ENCODE peak calls at places on chromosome 11, in four cellular contexts. Y is IMR-90, D is mesendoderm, R is H9. V is an unnamed sample.

GRCh38 chr11:2579315-2580060 is 120.3 kb downstream of the KCNQ1OT1 start:
- DNase-seq in Y (no peak), R (peak), D (peak), V (no peak)

GRCh38 chr11:60912223-60912850 is 1.6 kb upstream of the TMEM109 start:
- DNase-seq in D (no peak), R (no peak), Y (no peak), V (no peak)

GRCh38 chr11:62456630-62457029 is 37.8 kb downstream of the SCGB1A1 start:
- DNase-seq in D (peak), R (peak), Y (no peak), V (no peak)

GRCh38 chr11:33970984-33971466 is 79.1 kb upstream of the LMO2 start:
- DNase-seq in R (peak), Y (peak), D (peak), V (peak)

GRCh38 chr11:27950339-27950738 is 157.6 kb downstream of the KIF18A start:
- DNase-seq in R (peak), D (peak), Y (no peak), V (no peak)

GRCh38 chr11:122656073-122656630 is 630 bp downstream of the UBASH3B start:
- DNase-seq in Y (peak), R (peak), D (peak), V (peak)

GRCh38 chr11:66335531-66336233 is 552 bp downstream of the RIN1 start:
- DNase-seq in R (peak), Y (peak), D (peak), V (peak)

GRCh38 chr11:30046211-30046945 is 29.5 kb upstream of the KCNA4 start:
- DNase-seq in R (peak), Y (no peak), D (peak), V (no peak)

GRCh38 chr11:16987205-16987568 is 27.0 kb downstream of the PLEKHA7 start:
- DNase-seq in Y (no peak), D (no peak), R (peak), V (peak)

GRCh38 chr11:65529475-65530156 is 4.7 kb downstream of the SCYL1 start:
- DNase-seq in Y (no peak), D (no peak), R (no peak), V (no peak)

GRCh38 chr11:126164781-126165180 is 46.7 kb downstream of the RPUSD4 start:
- DNase-seq in R (no peak), D (no peak), Y (no peak), V (no peak)

GRCh38 chr11:77381749-77382693 is 80.5 kb upstream of the GDPD4 start:
- DNase-seq in R (no peak), D (no peak), Y (peak), V (no peak)

GRCh38 chr11:117861151-117862018 is 15.1 kb downstream of the FXYD6 start:
- DNase-seq in Y (no peak), R (peak), D (peak), V (peak)

GRCh38 chr11:444397-445144 is 2.8 kb upstream of the ANO9 start:
- DNase-seq in Y (peak), D (no peak), R (no peak), V (no peak)

GRCh38 chr11:19240420-19241259 is at the start of gene E2F8:
- DNase-seq in R (peak), D (peak), Y (peak), V (peak)

GRCh38 chr11:12148466-12148865 is 38.1 kb downstream of the MICAL2 start:
- DNase-seq in D (no peak), R (no peak), Y (no peak), V (no peak)

GRCh38 chr11:97361812-97362378 is 972.1 kb downstream of the JRKL start:
- DNase-seq in D (no peak), R (no peak), Y (no peak), V (no peak)

GRCh38 chr11:60914620-60915249 is 777 bp downstream of the TMEM109 start:
- DNase-seq in R (peak), Y (peak), D (peak), V (peak)

GRCh38 chr11:110737591-110737990 is 25.4 kb upstream of the ARHGAP20 start:
- DNase-seq in R (no peak), D (no peak), Y (no peak), V (no peak)

GRCh38 chr11:119091966-119092879 is 7.5 kb downstream of the HMBS start:
- DNase-seq in Y (no peak), R (no peak), D (no peak), V (no peak)

GRCh38 chr11:30990625-30991348 is 378.8 kb downstream of the DCDC1 start:
- DNase-seq in Y (no peak), D (no peak), R (no peak), V (no peak)

GRCh38 chr11:9265211-9266131 is at the start of gene DENND5A:
- DNase-seq in D (peak), R (peak), Y (peak), V (peak)

GRCh38 chr11:118206612-118207031 is 18.2 kb downstream of the JAML start:
- DNase-seq in Y (no peak), D (no peak), R (no peak), V (no peak)

GRCh38 chr11:11841121-11841604 is 609 bp upstream of the USP47 start:
- DNase-seq in R (peak), D (no peak), Y (no peak), V (no peak)

GRCh38 chr11:71129624-71130023 is 122.8 kb downstream of the SHANK2 start:
- DNase-seq in Y (no peak), R (no peak), D (no peak), V (no peak)

GRCh38 chr11:2796508-2797180 is 88.9 kb downstream of the CDKN1C start:
- DNase-seq in D (no peak), Y (no peak), R (peak), V (no peak)

GRCh38 chr11:94304559-94304958 is at the start of gene IZUMO1R:
- DNase-seq in D (no peak), Y (no peak), R (no peak), V (no peak)

GRCh38 chr11:71293961-71294782 is 41.8 kb upstream of the SHANK2 start:
- DNase-seq in R (no peak), D (no peak), Y (no peak), V (no peak)

GRCh38 chr11:30608534-30608933 is 22.4 kb upstream of the MPPED2 start:
- DNase-seq in R (no peak), Y (no peak), D (peak), V (no peak)

GRCh38 chr11:27471067-27471587 is 1.5 kb downstream of the LGR4 start:
- DNase-seq in R (no peak), D (peak), Y (no peak), V (no peak)

GRCh38 chr11:103433380-103433779 is 324.2 kb downstream of the DYNC2H1 start:
- DNase-seq in Y (peak), R (no peak), D (peak), V (no peak)

GRCh38 chr11:9138612-9139579 is 47.5 kb upstream of the SCUBE2 start:
- DNase-seq in Y (peak), R (no peak), D (no peak), V (no peak)

GRCh38 chr11:555500-556174 is 4.9 kb downstream of the LMNTD2 start:
- DNase-seq in R (no peak), Y (no peak), D (no peak), V (no peak)

GRCh38 chr11:61345954-61346814 is 13.2 kb downstream of the TKFC start:
- DNase-seq in D (no peak), R (no peak), Y (no peak), V (no peak)

GRCh38 chr11:25938952-25939351 is 393.0 kb upstream of the ANO3 start:
- DNase-seq in Y (no peak), D (peak), R (no peak), V (no peak)

GRCh38 chr11:2662430-2663299 is 37.1 kb downstream of the KCNQ1OT1 start:
- DNase-seq in D (no peak), R (no peak), Y (no peak), V (no peak)

GRCh38 chr11:14304601-14305000 is 54.4 kb downstream of the RRAS2 start:
- DNase-seq in D (peak), R (no peak), Y (no peak), V (no peak)
- H4K5ac ChIP-seq in D (no peak), R (no peak), Y (no peak), V (no peak)

GRCh38 chr11:105149477-105149876 is 9.9 kb upstream of the CARD18 start:
- DNase-seq in R (no peak), Y (no peak), D (no peak), V (no peak)
- H4K5ac ChIP-seq in R (no peak), Y (no peak), D (no peak), V (no peak)

GRCh38 chr11:68646832-68647231 is 37.5 kb upstream of the GAL start:
- DNase-seq in D (no peak), R (no peak), Y (no peak), V (no peak)

GRCh38 chr11:68641880-68642279 is 42.5 kb upstream of the GAL start:
- DNase-seq in R (no peak), D (no peak), Y (no peak), V (no peak)

GRCh38 chr11:68643576-68643975 is 40.8 kb upstream of the GAL start:
- DNase-seq in D (no peak), Y (peak), R (no peak), V (no peak)
- H4K5ac ChIP-seq in D (no peak), Y (no peak), R (no peak), V (no peak)

DNA sequence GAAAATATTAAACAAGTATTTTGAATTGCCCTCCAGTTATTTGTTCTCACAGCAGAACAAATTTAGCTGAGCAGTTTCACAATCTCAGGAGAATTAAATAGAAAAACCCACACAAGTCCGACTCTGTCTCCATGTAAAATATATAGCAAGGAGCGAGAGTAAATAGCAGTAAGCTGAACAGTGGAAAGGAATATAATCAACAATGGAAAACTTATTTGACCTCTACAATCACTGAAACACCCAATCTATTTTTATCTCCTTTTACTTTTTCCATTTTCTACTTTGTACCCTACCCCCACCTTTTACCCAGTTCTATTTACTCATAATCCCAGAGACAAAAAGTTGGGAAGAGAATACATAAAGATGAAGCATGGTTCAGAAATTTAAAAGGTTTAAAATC is 34.4 kb downstream of the NARS2 start:
- DNase-seq in Y (no peak), R (no peak), D (no peak), V (no peak)
- H4K5ac ChIP-seq in Y (no peak), R (no peak), D (no peak), V (no peak)

DNA sequence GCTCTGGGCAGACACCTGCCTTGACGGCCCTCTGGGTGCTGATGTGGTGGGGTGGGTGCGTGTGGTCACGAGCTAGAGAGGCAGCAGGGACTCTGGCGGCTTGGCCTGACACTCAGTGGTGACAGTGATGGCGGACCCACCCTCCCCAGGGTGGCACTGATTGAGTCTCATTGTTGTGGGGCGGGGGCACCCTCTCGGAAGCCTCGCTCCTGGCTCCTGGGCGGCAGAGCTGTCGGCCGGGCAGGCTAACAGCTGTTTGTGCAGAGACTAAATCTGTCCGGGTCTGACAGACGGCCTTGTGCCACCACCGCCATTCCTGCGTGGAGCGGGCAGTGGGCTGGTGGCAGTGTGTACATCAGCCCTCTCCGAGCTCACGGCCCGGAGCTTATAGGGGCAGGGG is 15.6 kb downstream of the FLRT1 start:
- DNase-seq in D (no peak), Y (no peak), R (no peak), V (no peak)
- H4K5ac ChIP-seq in D (no peak), Y (no peak), R (no peak), V (no peak)

GRCh38 chr11:70100791-70101190 is 22.7 kb downstream of the ANO1 start:
- DNase-seq in Y (no peak), D (no peak), R (no peak), V (no peak)

GRCh38 chr11:70097783-70098182 is 19.7 kb downstream of the ANO1 start:
- DNase-seq in D (no peak), Y (no peak), R (no peak), V (no peak)

GRCh38 chr11:70098936-70099335 is 20.8 kb downstream of the ANO1 start:
- DNase-seq in Y (no peak), R (no peak), D (no peak), V (no peak)

GRCh38 chr11:70100283-70100610 is 22.1 kb downstream of the ANO1 start:
- DNase-seq in Y (no peak), D (no peak), R (no peak), V (no peak)

GRCh38 chr11:70099578-70100282 is 21.6 kb downstream of the ANO1 start:
- DNase-seq in D (no peak), R (no peak), Y (peak), V (no peak)
- H4K5ac ChIP-seq in D (no peak), R (no peak), Y (no peak), V (no peak)

GRCh38 chr11:74695705-74696280 is 35.4 kb downstream of the CHRDL2 start:
- DNase-seq in D (peak), Y (no peak), R (peak), V (no peak)
- H4K5ac ChIP-seq in D (no peak), Y (peak), R (no peak), V (no peak)